ENCODE peak calls at places on chromosomes 6 and 20, in four cellular contexts. One of them, this sample, is unnamed.
A peak's percentile ranks its signal among the peaks of the same experiment; 100 is the strongest.

GRCh38 chr6:112014483-112014882 is 39.4 kb upstream of the CCN6 start:
- DNase-seq in A549: no peak
- DNase-seq in fibroblast of the aortic adventitia: peak; percentile 88
- DNase-seq in neural crest cell: no peak
- DNase-seq in this sample: no peak

GRCh38 chr6:2680264-2680908 is 70.3 kb downstream of the MYLK4 start:
- DNase-seq in A549: no peak
- DNase-seq in fibroblast of the aortic adventitia: no peak
- DNase-seq in neural crest cell: no peak
- DNase-seq in this sample: no peak

GRCh38 chr6:3732345-3733141 is 19.0 kb downstream of the PXDC1 start:
- DNase-seq in A549: peak; percentile 44
- DNase-seq in fibroblast of the aortic adventitia: peak; percentile 99
- DNase-seq in neural crest cell: peak; percentile 75
- DNase-seq in this sample: peak; percentile 75

GRCh38 chr6:167661456-167662103 is 165.1 kb upstream of the AFDN start:
- DNase-seq in A549: no peak
- DNase-seq in fibroblast of the aortic adventitia: no peak
- DNase-seq in neural crest cell: no peak
- DNase-seq in this sample: no peak

GRCh38 chr6:32868257-32868788 is 14.3 kb downstream of the PSMB9 start:
- DNase-seq in A549: peak; percentile 20
- DNase-seq in fibroblast of the aortic adventitia: peak; percentile 83
- DNase-seq in neural crest cell: peak; percentile 85
- DNase-seq in this sample: peak; percentile 73

GRCh38 chr6:152552616-152553209 is 84.4 kb downstream of the SYNE1 start:
- DNase-seq in A549: peak; percentile 31
- DNase-seq in fibroblast of the aortic adventitia: peak; percentile 84
- DNase-seq in neural crest cell: peak; percentile 55
- DNase-seq in this sample: peak; percentile 68

GRCh38 chr20:44904377-44904776 is 5.5 kb upstream of the PABPC1L start:
- DNase-seq in A549: no peak
- DNase-seq in fibroblast of the aortic adventitia: no peak
- DNase-seq in neural crest cell: no peak
- DNase-seq in this sample: no peak

GRCh38 chr6:20497200-20497820 is 36.9 kb upstream of the CDKAL1 start:
- DNase-seq in A549: no peak
- DNase-seq in fibroblast of the aortic adventitia: peak; percentile 53
- DNase-seq in neural crest cell: no peak
- DNase-seq in this sample: no peak

GRCh38 chr6:127897437-127897836 is 3.4 kb downstream of the THEMIS start:
- DNase-seq in A549: no peak
- DNase-seq in fibroblast of the aortic adventitia: no peak
- DNase-seq in neural crest cell: no peak
- DNase-seq in this sample: no peak

GRCh38 chr6:72554203-72554564 is 67.7 kb upstream of the KCNQ5 start:
- DNase-seq in A549: no peak
- DNase-seq in fibroblast of the aortic adventitia: peak; percentile 81
- DNase-seq in neural crest cell: no peak
- DNase-seq in this sample: no peak

GRCh38 chr20:61745397-61746146 is 320.1 kb downstream of the TAF4 start:
- DNase-seq in A549: no peak
- DNase-seq in fibroblast of the aortic adventitia: no peak
- DNase-seq in neural crest cell: no peak
- DNase-seq in this sample: no peak

GRCh38 chr20:23265226-23265625 is 85.4 kb upstream of the NXT1 start:
- DNase-seq in A549: no peak
- DNase-seq in fibroblast of the aortic adventitia: no peak
- DNase-seq in neural crest cell: no peak
- DNase-seq in this sample: no peak

GRCh38 chr20:48461351-48461750 is 366.4 kb downstream of the PREX1 start:
- DNase-seq in A549: no peak
- DNase-seq in fibroblast of the aortic adventitia: no peak
- DNase-seq in neural crest cell: no peak
- DNase-seq in this sample: no peak

GRCh38 chr20:32702706-32703425 is 29.1 kb upstream of the C20orf203 start:
- DNase-seq in A549: no peak
- DNase-seq in fibroblast of the aortic adventitia: no peak
- DNase-seq in neural crest cell: no peak
- DNase-seq in this sample: no peak

GRCh38 chr6:103231185-103231584 is 1628.5 kb downstream of the HACE1 start:
- DNase-seq in A549: no peak
- DNase-seq in fibroblast of the aortic adventitia: no peak
- DNase-seq in neural crest cell: no peak
- DNase-seq in this sample: no peak

GRCh38 chr6:86963352-86963751 is 26.0 kb downstream of the HTR1E start:
- DNase-seq in A549: no peak
- DNase-seq in fibroblast of the aortic adventitia: no peak
- DNase-seq in neural crest cell: no peak
- DNase-seq in this sample: no peak

GRCh38 chr20:23205656-23206055 is 119.5 kb upstream of the CD93 start:
- DNase-seq in A549: no peak
- DNase-seq in fibroblast of the aortic adventitia: peak; percentile 88
- DNase-seq in neural crest cell: no peak
- DNase-seq in this sample: no peak

GRCh38 chr6:108797951-108798671 is 50.1 kb upstream of the ARMC2 start:
- DNase-seq in A549: no peak
- DNase-seq in fibroblast of the aortic adventitia: no peak
- DNase-seq in neural crest cell: no peak
- DNase-seq in this sample: no peak

GRCh38 chr20:57618091-57618765 is 2.0 kb downstream of the ZBP1 start:
- DNase-seq in A549: peak; percentile 51
- DNase-seq in fibroblast of the aortic adventitia: no peak
- DNase-seq in neural crest cell: no peak
- DNase-seq in this sample: peak; percentile 46

GRCh38 chr6:20891161-20891560 is 356.9 kb downstream of the CDKAL1 start:
- DNase-seq in A549: no peak
- DNase-seq in fibroblast of the aortic adventitia: no peak
- DNase-seq in neural crest cell: no peak
- DNase-seq in this sample: no peak